ENCODE peak calls at places on chromosomes 12 and 14, in four cellular contexts. X is NCI-H446, B is NCI-H774, R is dermis blood vessel endothelial cell. P is an unnamed sample.

GRCh38 chr12:1993341-1993740 is 10.9 kb downstream of the DCP1B start:
- DNase-seq in X (no peak), B (no peak), R (peak; percentile 69), P (no peak)

GRCh38 chr12:106425061-106425706 is 67.6 kb downstream of the POLR3B start:
- DNase-seq in X (no peak), B (no peak), R (no peak), P (no peak)

GRCh38 chr12:51906452-51907082 is 737 bp upstream of the ACVRL1 start:
- DNase-seq in X (no peak), B (no peak), R (no peak), P (peak; percentile 66)

GRCh38 chr12:79547735-79548347 is 142.9 kb downstream of the PAWR start:
- DNase-seq in X (peak; percentile 66), B (peak; percentile 35), R (peak; percentile 92), P (no peak)

GRCh38 chr12:61870658-61871559 is 389.3 kb upstream of the USP15 start:
- DNase-seq in X (no peak), B (no peak), R (no peak), P (no peak)

GRCh38 chr12:119229837-119230236 is 51.1 kb downstream of the HSPB8 start:
- DNase-seq in X (peak; percentile 44), B (no peak), R (peak; percentile 71), P (peak; percentile 65)

GRCh38 chr12:3249081-3249800 is 172.1 kb downstream of the TSPAN9 start:
- DNase-seq in X (no peak), B (no peak), R (peak; percentile 6), P (no peak)

GRCh38 chr12:122413516-122414404 is 8.7 kb downstream of the CLIP1 start:
- DNase-seq in X (peak; percentile 80), B (no peak), R (no peak), P (no peak)

GRCh38 chr12:111435661-111436201 is 30.0 kb downstream of the SH2B3 start:
- DNase-seq in X (no peak), B (no peak), R (no peak), P (peak; percentile 64)

GRCh38 chr12:43812926-43813325 is 6.8 kb upstream of the TWF1 start:
- DNase-seq in X (no peak), B (no peak), R (no peak), P (no peak)

GRCh38 chr14:28375295-28375694 is 391.3 kb upstream of the FOXG1 start:
- DNase-seq in X (peak; percentile 38), B (no peak), R (no peak), P (no peak)

GRCh38 chr12:34598851-34599529 is 576.7 kb downstream of the ALG10 start:
- DNase-seq in X (no peak), B (no peak), R (no peak), P (no peak)

GRCh38 chr12:49795654-49796105 is 32.5 kb downstream of the NCKAP5L start:
- DNase-seq in X (no peak), B (no peak), R (no peak), P (no peak)